ENCODE peak calls at places on chromosomes 5 and 9, in seven cellular contexts. F is heart left ventricle, T is body of pancreas, O is astrocyte, M is pancreas, W is cardiac muscle cell, L is OCI-LY7. E is an unnamed sample. For H3K9me3, the result is how much of the 10 kb centered on the place peaks cover.

GRCh38 chr9:77498891-77499290 is 149.2 kb downstream of the GNA14 start:
- DNase-seq in W (peak), F (no peak), O (peak), M (no peak), L (no peak), T (no peak), E (no peak)

GRCh38 chr9:14515049-14515448 is 178.2 kb downstream of the ZDHHC21 start:
- DNase-seq in M (no peak), L (no peak), F (no peak), T (no peak), W (no peak), O (no peak), E (no peak)

GRCh38 chr5:141881886-141882285 is 3.7 kb upstream of the PCDH1 start:
- DNase-seq in M (no peak), O (no peak), W (no peak), L (no peak), F (no peak), T (no peak), E (no peak)

GRCh38 chr5:92505145-92505544 is 1075.9 kb downstream of the NR2F1-AS1 start:
- DNase-seq in F (no peak), T (no peak), W (no peak), M (no peak), O (peak), L (no peak), E (no peak)

GRCh38 chr9:37329576-37329975 is 92.9 kb upstream of the GRHPR start:
- DNase-seq in M (no peak), W (peak), F (no peak), O (peak), T (no peak), L (peak), E (no peak)

GRCh38 chr5:93360436-93361100 is 220.5 kb downstream of the NR2F1-AS1 start:
- DNase-seq in T (no peak), M (no peak), W (peak), O (no peak), L (no peak), F (no peak), E (no peak)

GRCh38 chr9:87122947-87123685 is 175.8 kb upstream of the GAS1 start:
- DNase-seq in M (no peak), W (peak), L (no peak), O (peak), F (no peak), T (no peak), E (no peak)

GRCh38 chr9:33489070-33489469 is 15.3 kb upstream of the NOL6 start:
- DNase-seq in O (peak), T (no peak), W (peak), L (no peak), M (no peak), F (no peak), E (no peak)

GRCh38 chr9:99345936-99346335 is 123.9 kb downstream of the SEC61B start:
- DNase-seq in W (peak), L (no peak), O (peak), T (no peak), F (no peak), M (no peak), E (no peak)

GRCh38 chr5:102811962-102812361 is 56.9 kb downstream of the PAM start:
- DNase-seq in M (no peak), F (no peak), O (peak), L (no peak), T (no peak), W (no peak), E (no peak)

GRCh38 chr5:126780165-126780827 is 3.4 kb downstream of the LMNB1 start:
- DNase-seq in L (peak), O (peak), T (peak), F (no peak), M (peak), W (peak), E (no peak)

GRCh38 chr9:120578614-120579013 is 1.4 kb downstream of the CDK5RAP2 start:
- DNase-seq in L (no peak), M (no peak), O (no peak), W (no peak), T (no peak), F (no peak), E (no peak)

GRCh38 chr5:154191467-154192261 is 1.1 kb downstream of the GALNT10 start:
- DNase-seq in M (no peak), T (no peak), O (peak), L (peak), F (no peak), W (peak), E (no peak)

GRCh38 chr5:162496080-162496808 is 428.7 kb downstream of the GABRG2 start:
- DNase-seq in M (no peak), W (no peak), L (no peak), O (no peak), T (no peak), F (no peak), E (no peak)

GRCh38 chr9:9719373-9720112 is 893.3 kb downstream of the PTPRD start:
- DNase-seq in T (no peak), M (no peak), O (no peak), L (no peak), W (no peak), F (no peak), E (no peak)

DNA sequence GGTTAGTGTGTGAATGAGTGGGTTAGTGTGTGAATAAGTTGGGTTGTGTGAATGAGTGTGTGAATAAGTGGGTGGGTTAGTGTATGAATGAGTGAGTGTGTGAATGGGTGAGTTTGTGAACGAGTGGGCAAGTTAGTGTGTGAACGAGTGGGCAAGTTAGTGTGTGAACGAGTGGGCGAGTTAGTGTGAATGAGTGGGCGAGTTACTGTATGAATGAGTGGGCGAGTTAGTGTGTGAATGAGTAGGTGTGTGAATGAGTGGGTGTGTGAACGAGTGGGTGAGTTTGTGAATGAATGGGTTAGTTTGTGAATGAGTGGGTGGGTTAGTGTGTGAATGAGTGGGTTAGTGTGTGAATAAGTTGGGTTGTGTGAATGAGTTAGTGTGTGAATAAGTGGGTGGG is 34.7 kb downstream of the NKD2 start:
- DNase-seq in T (no peak), O (no peak), F (no peak), W (no peak), M (no peak), L (no peak), E (no peak)
- H3K9me3 ChIP-seq in T (under half), O (under half), F (under half), W (under half), M (under half), L (under half), E (under half)

DNA sequence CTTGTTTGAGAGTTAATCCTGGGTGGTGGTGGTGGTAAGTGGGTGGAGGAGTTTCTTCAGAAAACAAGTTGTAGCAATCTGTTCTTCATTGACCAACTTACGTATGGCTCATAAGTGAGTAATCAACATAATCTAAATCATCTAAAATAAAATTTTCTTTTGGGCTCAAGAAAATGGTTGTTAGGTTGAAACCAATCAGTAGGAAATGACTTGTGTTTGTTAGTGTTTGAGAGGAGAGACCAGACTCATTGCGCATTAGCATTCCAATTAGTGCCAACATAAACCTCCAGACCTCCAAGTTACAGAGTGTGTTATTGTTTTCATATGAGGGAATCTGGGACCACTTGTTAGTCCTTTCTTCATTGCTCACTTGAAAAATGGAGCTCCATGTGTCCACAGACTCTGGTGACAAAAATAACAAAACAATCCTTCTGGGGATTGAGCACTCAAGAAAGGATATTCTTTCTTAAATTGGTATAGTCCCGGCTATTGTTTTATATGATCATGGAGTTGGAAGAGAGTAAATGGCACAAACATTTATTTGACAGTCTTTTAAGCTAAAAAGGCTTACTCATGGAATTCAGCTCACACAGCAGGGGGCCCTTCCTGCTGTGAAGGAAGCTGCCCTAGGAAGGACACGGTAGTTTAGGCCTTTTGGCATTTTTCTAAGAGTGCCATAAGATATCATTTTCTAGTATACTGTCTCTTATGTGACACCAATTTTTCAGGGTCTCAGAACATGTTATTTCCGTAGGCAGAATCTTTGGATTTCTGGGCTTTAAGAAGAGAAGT is 441.1 kb downstream of the EBF1 start:
- DNase-seq in F (no peak), L (no peak), T (no peak), O (peak), M (no peak), W (no peak), E (no peak)
- H3K9me3 ChIP-seq in F (under half), L (under half), T (under half), O (under half), M (under half), W (under half), E (under half)

DNA sequence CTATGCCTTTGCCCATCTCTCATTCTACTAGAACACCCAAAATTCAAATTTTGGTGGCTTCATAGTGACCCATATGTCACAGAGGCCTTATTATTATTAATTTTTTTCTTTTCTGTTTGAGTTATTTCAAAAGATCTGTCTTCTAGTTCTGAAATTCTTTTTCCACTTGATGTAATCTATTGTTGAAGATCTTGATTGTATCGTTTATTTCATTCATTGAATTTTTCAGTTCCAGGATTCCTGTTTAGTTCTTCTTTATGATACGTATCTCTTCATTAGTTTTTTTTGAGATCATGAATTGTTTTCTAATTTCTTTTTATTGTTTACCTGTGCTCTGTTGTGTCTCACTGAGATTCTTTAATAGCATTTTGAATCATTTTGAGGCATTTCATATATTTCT is 24.6 kb upstream of the APBA1 start:
- DNase-seq in L (peak), O (no peak), F (no peak), T (no peak), W (no peak), M (no peak), E (no peak)
- H3K9me3 ChIP-seq in L (under half), O (under half), F (under half), T (under half), W (under half), M (under half), E (under half)

GRCh38 chr9:40927851-40928802 is 200.4 kb downstream of the FOXD4L6 start:
- DNase-seq in W (no peak), T (no peak), F (no peak), O (no peak), M (no peak), L (no peak), E (no peak)
- H3K9me3 ChIP-seq in W (under half), T (under half), F (half or more), O (under half), M (under half), L (under half), E (half or more)